ENCODE peak calls at places on chromosome 7, in four cellular contexts. Z is MCF 10A, L is CD14-positive monocyte, V is GM20000. Y is an unnamed sample.

GRCh38 chr7:95264225-95264927 is 60.0 kb downstream of the PON1 start:
- DNase-seq in L (no peak), V (no peak), Z (peak; percentile 80), Y (no peak)

GRCh38 chr7:128389085-128389814 is 20.5 kb downstream of the IMPDH1 start:
- DNase-seq in Z (no peak), L (no peak), V (no peak), Y (no peak)

GRCh38 chr7:66055321-66055956 is 20.2 kb upstream of the ASL start:
- DNase-seq in V (no peak), Z (peak; percentile 44), L (no peak), Y (no peak)

GRCh38 chr7:70893985-70894722 is 237.8 kb upstream of the GALNT17 start:
- DNase-seq in L (no peak), Z (no peak), V (no peak), Y (no peak)

GRCh38 chr7:138442822-138443221 is 17.2 kb upstream of the TRIM24 start:
- DNase-seq in V (no peak), Z (no peak), L (no peak), Y (no peak)

GRCh38 chr7:37337522-37337921 is 111.1 kb downstream of the ELMO1 start:
- DNase-seq in Z (no peak), V (no peak), L (no peak), Y (no peak)

GRCh38 chr7:87361320-87361719 is 15.9 kb downstream of the CROT start:
- DNase-seq in V (no peak), Z (no peak), L (no peak), Y (no peak)

GRCh38 chr7:121097577-121097976 is 109.1 kb downstream of the CPED1 start:
- DNase-seq in L (no peak), V (no peak), Z (no peak), Y (no peak)

GRCh38 chr7:137836113-137836509 is 10.7 kb downstream of the DGKI start:
- DNase-seq in Z (no peak), L (no peak), V (no peak), Y (no peak)

GRCh38 chr7:55206235-55207029 is 158.7 kb upstream of the LANCL2 start:
- DNase-seq in Z (no peak), V (no peak), L (no peak), Y (no peak)

GRCh38 chr7:90879924-90880323 is 283.8 kb downstream of the CDK14 start:
- DNase-seq in Z (no peak), L (no peak), V (no peak), Y (no peak)

GRCh38 chr7:86667732-86668131 is 24.0 kb downstream of the GRM3 start:
- DNase-seq in L (no peak), Z (peak; percentile 4), V (peak; percentile 22), Y (no peak)